ENCODE peak calls at places on chromosomes 12 and 14, in six cellular contexts. E is GM13977, L is NCI-H774, S is iris pigment epithelial cell, O is NCI-H345, H is iPS-NIHi11. X is an unnamed sample.

GRCh38 chr12:54030889-54031860 is 1.7 kb upstream of the HOXC5 start:
- DNase-seq in L (no peak), E (no peak), H (no peak), O (no peak), S (peak; percentile 68), X (no peak)

GRCh38 chr14:96071561-96071960 is 32.4 kb downstream of the C14orf132 start:
- DNase-seq in O (no peak), E (no peak), S (no peak), L (no peak), H (no peak), X (no peak)

GRCh38 chr14:103542545-103543088 is 13.6 kb downstream of the TRMT61A start:
- DNase-seq in H (peak; percentile 91), L (peak; percentile 78), E (no peak), O (peak; percentile 70), S (no peak), X (peak; percentile 43)

GRCh38 chr12:48934312-48934706 is 9.0 kb upstream of the FKBP11 start:
- DNase-seq in H (peak; percentile 40), E (no peak), L (no peak), S (no peak), O (no peak), X (no peak)

GRCh38 chr12:125267114-125267513 is 201.9 kb downstream of the AACS start:
- DNase-seq in S (no peak), O (no peak), L (no peak), H (no peak), E (no peak), X (no peak)

GRCh38 chr12:20280515-20280914 is 87.8 kb upstream of the PDE3A start:
- DNase-seq in L (no peak), E (no peak), H (no peak), S (no peak), O (no peak), X (no peak)

GRCh38 chr12:132502149-132502881 is 12.4 kb downstream of the FBRSL1 start:
- DNase-seq in E (no peak), L (no peak), S (no peak), O (no peak), H (peak; percentile 94), X (no peak)

GRCh38 chr14:100149789-100150611 is 9.4 kb downstream of the DEGS2 start:
- DNase-seq in H (peak; percentile 49), E (no peak), L (no peak), O (no peak), S (no peak), X (no peak)

GRCh38 chr14:53306267-53306721 is 153.2 kb upstream of the DDHD1 start:
- DNase-seq in L (no peak), E (peak; percentile 23), H (peak; percentile 78), O (peak; percentile 51), S (peak; percentile 65), X (peak; percentile 48)

GRCh38 chr12:27965411-27965810 is 7.1 kb downstream of the PTHLH start:
- DNase-seq in E (no peak), S (peak; percentile 52), L (no peak), O (no peak), H (no peak), X (no peak)

GRCh38 chr14:61474021-61474420 is 152.6 kb downstream of the PRKCH start:
- DNase-seq in H (no peak), E (no peak), S (no peak), L (no peak), O (no peak), X (no peak)

GRCh38 chr12:75389706-75390105 is 1.2 kb upstream of the GLIPR1L2 start:
- DNase-seq in O (no peak), E (peak; percentile 7), L (no peak), S (no peak), H (no peak), X (peak; percentile 49)

GRCh38 chr14:104975481-104976197 is 2.5 kb downstream of the AHNAK2 start:
- DNase-seq in L (no peak), O (no peak), H (no peak), S (no peak), E (peak; percentile 56), X (no peak)

GRCh38 chr12:32226768-32227167 is 120.1 kb downstream of the BICD1 start:
- DNase-seq in L (no peak), S (no peak), E (no peak), H (no peak), O (no peak), X (no peak)

GRCh38 chr12:109981311-109981710 is 14.9 kb downstream of the GIT2 start:
- DNase-seq in S (no peak), O (no peak), L (no peak), H (no peak), E (no peak), X (no peak)

GRCh38 chr12:121536929-121537813 is 43.7 kb downstream of the KDM2B start:
- DNase-seq in O (peak; percentile 45), S (peak; percentile 74), E (peak; percentile 96), H (peak; percentile 81), L (peak; percentile 48), X (peak; percentile 80)

GRCh38 chr14:102994689-102995088 is 62.7 kb downstream of the CDC42BPB start:
- DNase-seq in O (no peak), S (no peak), E (no peak), H (no peak), L (no peak), X (no peak)

GRCh38 chr12:26011099-26011498 is 52.6 kb downstream of the RASSF8 start:
- DNase-seq in O (no peak), H (no peak), L (no peak), S (peak; percentile 63), E (no peak), X (no peak)

GRCh38 chr14:90567191-90567590 is 170.4 kb downstream of the CALM1 start:
- DNase-seq in S (no peak), L (no peak), H (no peak), O (no peak), E (no peak), X (no peak)

GRCh38 chr14:35336171-35337073 is 44.2 kb downstream of the PSMA6 start:
- DNase-seq in S (peak; percentile 73), H (peak; percentile 73), O (no peak), E (no peak), L (no peak), X (peak; percentile 83)

GRCh38 chr12:108080363-108080762 is 48.7 kb upstream of the WSCD2 start:
- DNase-seq in L (no peak), S (no peak), E (no peak), H (no peak), O (peak; percentile 12), X (no peak)

GRCh38 chr14:101040538-101041442 is 137.3 kb upstream of the RTL1 start:
- DNase-seq in E (no peak), L (no peak), O (peak; percentile 84), S (no peak), H (no peak), X (peak; percentile 3)

GRCh38 chr14:98210045-98210678 is 1061.8 kb downstream of the BCL11B start:
- DNase-seq in S (no peak), O (no peak), E (no peak), H (peak; percentile 33), L (no peak), X (no peak)

GRCh38 chr12:108875682-108876361 is 4.1 kb upstream of the DAO start:
- DNase-seq in H (no peak), O (no peak), E (no peak), L (no peak), S (no peak), X (no peak)

GRCh38 chr14:72948481-72949138 is 22.3 kb downstream of the DCAF4 start:
- DNase-seq in L (no peak), S (peak; percentile 65), O (peak; percentile 33), E (peak; percentile 70), H (peak; percentile 68), X (peak; percentile 48)

GRCh38 chr12:54858562-54858961 is 4.2 kb downstream of the MUCL1 start:
- DNase-seq in L (no peak), S (no peak), E (no peak), H (no peak), O (no peak), X (no peak)

GRCh38 chr12:10211101-10211974 is 1.3 kb upstream of the GABARAPL1 start:
- DNase-seq in O (no peak), S (peak; percentile 26), L (no peak), E (no peak), H (no peak), X (no peak)

GRCh38 chr12:112941528-112942335 is 3.5 kb downstream of the OAS3 start:
- DNase-seq in H (no peak), E (no peak), O (no peak), L (no peak), S (no peak), X (no peak)

GRCh38 chr14:74459981-74460380 is 33.1 kb downstream of the NPC2 start:
- DNase-seq in S (no peak), O (no peak), E (no peak), L (no peak), H (no peak), X (no peak)

GRCh38 chr14:90518941-90519256 is 122.1 kb downstream of the CALM1 start:
- DNase-seq in O (no peak), L (peak; percentile 7), S (peak; percentile 21), H (peak; percentile 76), E (peak; percentile 65), X (peak; percentile 41)

GRCh38 chr14:101600891-101601602 is 39.8 kb downstream of the DIO3 start:
- DNase-seq in S (no peak), L (no peak), E (no peak), O (no peak), H (peak; percentile 4), X (no peak)

GRCh38 chr12:990308-990648 is 745 bp upstream of the ERC1 start:
- DNase-seq in E (peak; percentile 54), H (peak; percentile 59), S (peak; percentile 79), O (peak; percentile 45), L (peak; percentile 48), X (no peak)

GRCh38 chr14:61652526-61653262 is 42.6 kb upstream of the HIF1A start:
- DNase-seq in E (no peak), L (no peak), S (no peak), O (no peak), H (no peak), X (no peak)

GRCh38 chr12:75528692-75529091 is 17.3 kb upstream of the KRR1 start:
- DNase-seq in E (no peak), O (no peak), H (no peak), S (no peak), L (no peak), X (no peak)

GRCh38 chr12:976644-977043 is 14.4 kb upstream of the ERC1 start:
- DNase-seq in E (no peak), O (no peak), S (no peak), H (no peak), L (no peak), X (no peak)

GRCh38 chr12:132489078-132489601 is 811 bp upstream of the FBRSL1 start:
- DNase-seq in H (no peak), O (no peak), S (peak; percentile 14), E (no peak), L (no peak), X (no peak)

GRCh38 chr12:45660330-45660729 is 69.2 kb upstream of the ARID2 start:
- DNase-seq in H (peak; percentile 39), E (no peak), L (no peak), O (no peak), S (peak; percentile 67), X (no peak)

GRCh38 chr14:55281316-55281839 is 10.2 kb downstream of the FBXO34 start:
- DNase-seq in H (no peak), L (no peak), O (no peak), E (no peak), S (no peak), X (no peak)